ENCODE peak calls at places on chromosomes 6 and 20, in nine cellular contexts. C is stimulated activated CD4-positive, alpha-beta T cell treated with anti-CD3 and anti-CD28 coated beads, Interleukin-15, amount 100 ng/mL, for 1 hour; D is stimulated activated naive CD8-positive, alpha-beta T cell treated with anti-CD3 and anti-CD28 coated beads, Interleukin-15, amount 100 ng/mL, for 72 hours; M is NCI-H774; A is ovary; I is NCI-H2107; Q is endothelial cell of umbilical vein; O is GM04504; X is T-helper 2 cell. U is an unnamed sample.

GRCh38 chr6:44856495-44856878 is 469.0 kb downstream of the CDC5L start:
- DNase-seq in M (no peak), I (no peak), A (no peak), Q (no peak), X (no peak), D (no peak), C (no peak), O (no peak), U (no peak)

GRCh38 chr6:134757911-134758361 is 192.0 kb downstream of the ALDH8A1 start:
- DNase-seq in M (no peak), A (no peak), X (no peak), I (no peak), D (no peak), Q (no peak), C (no peak), O (no peak), U (no peak)

GRCh38 chr6:44676826-44677433 is 289.4 kb downstream of the CDC5L start:
- DNase-seq in O (no peak), M (no peak), A (no peak), Q (no peak), X (no peak), C (no peak), I (no peak), D (no peak), U (no peak)

GRCh38 chr6:3906191-3907019 is 57.2 kb downstream of the FAM50B start:
- DNase-seq in A (no peak), D (no peak), X (no peak), C (no peak), O (no peak), I (no peak), M (no peak), Q (no peak), U (peak; percentile 77)

GRCh38 chr20:17525650-17526049 is 5.5 kb downstream of the BFSP1 start:
- DNase-seq in M (no peak), X (no peak), I (no peak), Q (peak; percentile 22), O (no peak), D (no peak), C (no peak), A (no peak), U (no peak)

GRCh38 chr20:53884859-53885654 is 185.3 kb downstream of the BCAS1 start:
- DNase-seq in O (no peak), C (no peak), A (no peak), X (no peak), D (peak; percentile 60), Q (no peak), M (no peak), I (no peak), U (no peak)

GRCh38 chr6:12012231-12012565 is at the start of gene HIVEP1:
- DNase-seq in C (no peak), I (no peak), A (peak; percentile 66), M (no peak), O (no peak), X (peak; percentile 11), D (no peak), Q (no peak), U (no peak)

GRCh38 chr6:85580878-85581267 is 12.8 kb downstream of the SNX14 start:
- DNase-seq in X (no peak), C (no peak), O (no peak), M (no peak), A (no peak), I (no peak), D (no peak), Q (no peak), U (peak; percentile 56)

GRCh38 chr6:1336246-1336843 is 24.4 kb downstream of the FOXQ1 start:
- DNase-seq in Q (no peak), I (no peak), M (no peak), A (no peak), D (no peak), O (no peak), C (no peak), X (no peak), U (no peak)

GRCh38 chr6:156844089-156844488 is 66.9 kb downstream of the ARID1B start:
- DNase-seq in D (no peak), M (no peak), X (no peak), A (no peak), C (no peak), O (no peak), I (no peak), Q (no peak), U (no peak)

GRCh38 chr20:62368629-62369507 is 1.8 kb upstream of the LAMA5 start:
- DNase-seq in Q (peak; percentile 50), D (no peak), C (no peak), I (no peak), X (no peak), O (no peak), A (peak; percentile 52), M (no peak), U (peak; percentile 63)

GRCh38 chr6:158782432-158783166 is 36.6 kb downstream of the EZR start:
- DNase-seq in C (no peak), O (no peak), I (peak; percentile 27), X (no peak), D (no peak), Q (no peak), M (no peak), A (no peak), U (no peak)

GRCh38 chr6:127023001-127023778 is 95.3 kb upstream of the RSPO3 start:
- DNase-seq in C (no peak), M (peak; percentile 61), O (no peak), Q (no peak), A (no peak), D (no peak), I (no peak), X (no peak), U (no peak)

GRCh38 chr6:108175592-108176279 is 9.9 kb downstream of the NR2E1 start:
- DNase-seq in X (no peak), O (no peak), I (no peak), Q (no peak), C (no peak), M (peak; percentile 67), A (no peak), D (no peak), U (no peak)

GRCh38 chr6:128768187-128768586 is 114.8 kb upstream of the LAMA2 start:
- DNase-seq in M (no peak), O (no peak), A (no peak), D (no peak), X (no peak), C (no peak), I (no peak), Q (no peak), U (no peak)

GRCh38 chr6:31453259-31453658 is 44.7 kb upstream of the MICB start:
- DNase-seq in M (no peak), C (no peak), O (no peak), D (no peak), A (no peak), I (no peak), Q (no peak), X (no peak), U (no peak)

GRCh38 chr6:43578748-43579147 is 2.8 kb downstream of the POLH start:
- DNase-seq in Q (no peak), X (no peak), D (no peak), I (no peak), A (no peak), C (no peak), O (no peak), M (no peak), U (no peak)

GRCh38 chr6:117169781-117170281 is 95.5 kb upstream of the VGLL2 start:
- DNase-seq in D (no peak), I (no peak), A (no peak), C (no peak), O (no peak), X (no peak), Q (no peak), M (no peak), U (no peak)

GRCh38 chr6:111254779-111255166 is 167.5 kb downstream of the SLC16A10 start:
- DNase-seq in X (no peak), O (no peak), C (no peak), Q (no peak), A (no peak), I (no peak), D (no peak), M (no peak), U (no peak)

GRCh38 chr20:57211949-57212889 is 54.2 kb downstream of the BMP7 start:
- DNase-seq in A (peak; percentile 30), I (no peak), M (no peak), D (no peak), Q (no peak), O (peak; percentile 73), X (no peak), C (no peak), U (peak; percentile 67)

GRCh38 chr6:159261983-159262382 is 92.8 kb downstream of the FNDC1 start:
- DNase-seq in Q (no peak), A (no peak), I (no peak), D (no peak), C (no peak), O (no peak), X (no peak), M (no peak), U (no peak)

GRCh38 chr6:140032177-140032576 is 657.7 kb upstream of the CITED2 start:
- DNase-seq in C (no peak), D (no peak), A (no peak), Q (no peak), X (no peak), M (no peak), O (no peak), I (no peak), U (no peak)

GRCh38 chr6:123715243-123715863 is 78.6 kb upstream of the TRDN start:
- DNase-seq in D (no peak), I (peak; percentile 10), C (no peak), M (peak; percentile 55), Q (peak; percentile 55), X (no peak), A (no peak), O (no peak), U (no peak)

GRCh38 chr6:106974337-106974998 is at the start of gene CD24:
- DNase-seq in A (no peak), D (peak; percentile 21), O (no peak), I (peak; percentile 56), Q (no peak), M (peak; percentile 87), X (no peak), C (no peak), U (peak; percentile 30)

GRCh38 chr6:15800821-15801617 is 138.2 kb upstream of the DTNBP1 start:
- DNase-seq in X (no peak), D (no peak), M (no peak), A (no peak), O (no peak), Q (no peak), C (no peak), I (no peak), U (no peak)

GRCh38 chr6:113414511-113414910 is 442.6 kb upstream of the MARCKS start:
- DNase-seq in X (no peak), M (peak; percentile 38), I (no peak), C (no peak), O (peak; percentile 69), Q (peak; percentile 79), A (no peak), D (no peak), U (peak; percentile 36)

GRCh38 chr6:106511274-106512047 is 117.8 kb downstream of the RTN4IP1 start:
- DNase-seq in Q (peak; percentile 26), A (peak; percentile 22), X (no peak), D (peak; percentile 52), M (no peak), C (no peak), O (no peak), I (no peak), U (no peak)

GRCh38 chr6:164927288-164928040 is 381.9 kb downstream of the C6orf118 start:
- DNase-seq in I (no peak), Q (peak; percentile 53), O (peak; percentile 14), C (no peak), D (peak; percentile 45), M (peak; percentile 77), X (no peak), A (peak; percentile 62), U (peak; percentile 79)

GRCh38 chr6:74785236-74785635 is 420.6 kb downstream of the COL12A1 start:
- DNase-seq in X (no peak), A (no peak), D (no peak), Q (no peak), C (no peak), I (no peak), M (no peak), O (no peak), U (no peak)

GRCh38 chr20:62995481-62995880 is 11.3 kb downstream of the BHLHE23 start:
- DNase-seq in Q (no peak), O (no peak), I (no peak), D (no peak), C (no peak), M (no peak), A (no peak), X (no peak), U (peak; percentile 5)

GRCh38 chr6:27668442-27669275 is 195.8 kb upstream of the ZNF184 start:
- DNase-seq in O (no peak), D (peak; percentile 62), A (peak; percentile 74), C (no peak), X (no peak), I (no peak), M (peak; percentile 61), Q (peak; percentile 44), U (no peak)